ENCODE peak calls at places on chromosome 5, in nine cellular contexts. One of them, this sample, is unnamed.

GRCh38 chr5:132473019-132473531 is 17.5 kb downstream of the IRF1 start:
- DNase-seq in colonic mucosa: no peak
- DNase-seq in ELR: no peak
- DNase-seq in stomach: peak
- DNase-seq in activated CD4-positive, alpha-beta T cell treated with anti-CD3 and anti-CD28 coated beads, Interleukin-2, amount 10 ng/mL, durations not matched to agents 7 days and 5 days: peak
- DNase-seq in SK-MEL-5: no peak
- DNase-seq in effector CD4-positive, alpha-beta T cell: peak
- DNase-seq in NCI-H748 treated with DMSO at 0.1 percent for 48 hours: no peak
- DNase-seq in coronary artery: no peak
- DNase-seq in this sample: no peak

GRCh38 chr5:27702339-27702820 is 664.0 kb upstream of the CDH9 start:
- DNase-seq in colonic mucosa: no peak
- DNase-seq in ELR: peak
- DNase-seq in stomach: no peak
- DNase-seq in activated CD4-positive, alpha-beta T cell treated with anti-CD3 and anti-CD28 coated beads, Interleukin-2, amount 10 ng/mL, durations not matched to agents 7 days and 5 days: no peak
- DNase-seq in SK-MEL-5: no peak
- DNase-seq in effector CD4-positive, alpha-beta T cell: no peak
- DNase-seq in NCI-H748 treated with DMSO at 0.1 percent for 48 hours: peak
- DNase-seq in coronary artery: no peak
- DNase-seq in this sample: peak

GRCh38 chr5:53543401-53543800 is 17.0 kb upstream of the NDUFS4 start:
- DNase-seq in colonic mucosa: no peak
- DNase-seq in ELR: peak
- DNase-seq in stomach: no peak
- DNase-seq in activated CD4-positive, alpha-beta T cell treated with anti-CD3 and anti-CD28 coated beads, Interleukin-2, amount 10 ng/mL, durations not matched to agents 7 days and 5 days: no peak
- DNase-seq in SK-MEL-5: no peak
- DNase-seq in effector CD4-positive, alpha-beta T cell: no peak
- DNase-seq in NCI-H748 treated with DMSO at 0.1 percent for 48 hours: no peak
- DNase-seq in coronary artery: no peak
- DNase-seq in this sample: no peak

GRCh38 chr5:63820557-63820956 is 141.7 kb downstream of the HTR1A start:
- DNase-seq in colonic mucosa: no peak
- DNase-seq in ELR: no peak
- DNase-seq in stomach: no peak
- DNase-seq in activated CD4-positive, alpha-beta T cell treated with anti-CD3 and anti-CD28 coated beads, Interleukin-2, amount 10 ng/mL, durations not matched to agents 7 days and 5 days: no peak
- DNase-seq in SK-MEL-5: no peak
- DNase-seq in effector CD4-positive, alpha-beta T cell: no peak
- DNase-seq in NCI-H748 treated with DMSO at 0.1 percent for 48 hours: peak
- DNase-seq in coronary artery: no peak
- DNase-seq in this sample: no peak

GRCh38 chr5:40736103-40736875 is 19.5 kb downstream of the TTC33 start:
- DNase-seq in colonic mucosa: no peak
- DNase-seq in ELR: peak
- DNase-seq in stomach: no peak
- DNase-seq in activated CD4-positive, alpha-beta T cell treated with anti-CD3 and anti-CD28 coated beads, Interleukin-2, amount 10 ng/mL, durations not matched to agents 7 days and 5 days: peak
- DNase-seq in SK-MEL-5: peak
- DNase-seq in effector CD4-positive, alpha-beta T cell: no peak
- DNase-seq in NCI-H748 treated with DMSO at 0.1 percent for 48 hours: peak
- DNase-seq in coronary artery: no peak
- DNase-seq in this sample: peak

GRCh38 chr5:135557034-135557838 is 21.5 kb upstream of the NEUROG1 start:
- DNase-seq in colonic mucosa: no peak
- DNase-seq in ELR: no peak
- DNase-seq in stomach: no peak
- DNase-seq in activated CD4-positive, alpha-beta T cell treated with anti-CD3 and anti-CD28 coated beads, Interleukin-2, amount 10 ng/mL, durations not matched to agents 7 days and 5 days: no peak
- DNase-seq in SK-MEL-5: no peak
- DNase-seq in effector CD4-positive, alpha-beta T cell: no peak
- DNase-seq in NCI-H748 treated with DMSO at 0.1 percent for 48 hours: no peak
- DNase-seq in coronary artery: no peak
- DNase-seq in this sample: no peak

GRCh38 chr5:172267943-172268342 is 15.6 kb downstream of the UBTD2 start:
- DNase-seq in colonic mucosa: no peak
- DNase-seq in ELR: no peak
- DNase-seq in stomach: no peak
- DNase-seq in activated CD4-positive, alpha-beta T cell treated with anti-CD3 and anti-CD28 coated beads, Interleukin-2, amount 10 ng/mL, durations not matched to agents 7 days and 5 days: no peak
- DNase-seq in SK-MEL-5: no peak
- DNase-seq in effector CD4-positive, alpha-beta T cell: no peak
- DNase-seq in NCI-H748 treated with DMSO at 0.1 percent for 48 hours: no peak
- DNase-seq in coronary artery: no peak
- DNase-seq in this sample: no peak

GRCh38 chr5:58666141-58666540 is 83.3 kb downstream of the RAB3C start:
- DNase-seq in colonic mucosa: no peak
- DNase-seq in ELR: no peak
- DNase-seq in stomach: no peak
- DNase-seq in activated CD4-positive, alpha-beta T cell treated with anti-CD3 and anti-CD28 coated beads, Interleukin-2, amount 10 ng/mL, durations not matched to agents 7 days and 5 days: no peak
- DNase-seq in SK-MEL-5: no peak
- DNase-seq in effector CD4-positive, alpha-beta T cell: no peak
- DNase-seq in NCI-H748 treated with DMSO at 0.1 percent for 48 hours: no peak
- DNase-seq in coronary artery: no peak
- DNase-seq in this sample: no peak

GRCh38 chr5:112757468-112758208 is 20.0 kb downstream of the APC start:
- DNase-seq in colonic mucosa: no peak
- DNase-seq in ELR: peak
- DNase-seq in stomach: no peak
- DNase-seq in activated CD4-positive, alpha-beta T cell treated with anti-CD3 and anti-CD28 coated beads, Interleukin-2, amount 10 ng/mL, durations not matched to agents 7 days and 5 days: peak
- DNase-seq in SK-MEL-5: peak
- DNase-seq in effector CD4-positive, alpha-beta T cell: no peak
- DNase-seq in NCI-H748 treated with DMSO at 0.1 percent for 48 hours: peak
- DNase-seq in coronary artery: no peak
- DNase-seq in this sample: peak

GRCh38 chr5:59042683-59043082 is 459.8 kb downstream of the RAB3C start:
- DNase-seq in colonic mucosa: no peak
- DNase-seq in ELR: peak
- DNase-seq in stomach: peak
- DNase-seq in activated CD4-positive, alpha-beta T cell treated with anti-CD3 and anti-CD28 coated beads, Interleukin-2, amount 10 ng/mL, durations not matched to agents 7 days and 5 days: no peak
- DNase-seq in SK-MEL-5: no peak
- DNase-seq in effector CD4-positive, alpha-beta T cell: no peak
- DNase-seq in NCI-H748 treated with DMSO at 0.1 percent for 48 hours: no peak
- DNase-seq in coronary artery: no peak
- DNase-seq in this sample: peak

GRCh38 chr5:133839721-133840120 is 128.7 kb downstream of the C5orf15 start:
- DNase-seq in colonic mucosa: no peak
- DNase-seq in ELR: no peak
- DNase-seq in stomach: no peak
- DNase-seq in activated CD4-positive, alpha-beta T cell treated with anti-CD3 and anti-CD28 coated beads, Interleukin-2, amount 10 ng/mL, durations not matched to agents 7 days and 5 days: no peak
- DNase-seq in SK-MEL-5: no peak
- DNase-seq in effector CD4-positive, alpha-beta T cell: no peak
- DNase-seq in NCI-H748 treated with DMSO at 0.1 percent for 48 hours: no peak
- DNase-seq in coronary artery: peak
- DNase-seq in this sample: no peak

GRCh38 chr5:56525117-56525516 is 290.2 kb upstream of the MAP3K1 start:
- DNase-seq in colonic mucosa: no peak
- DNase-seq in ELR: peak
- DNase-seq in stomach: peak
- DNase-seq in activated CD4-positive, alpha-beta T cell treated with anti-CD3 and anti-CD28 coated beads, Interleukin-2, amount 10 ng/mL, durations not matched to agents 7 days and 5 days: no peak
- DNase-seq in SK-MEL-5: no peak
- DNase-seq in effector CD4-positive, alpha-beta T cell: no peak
- DNase-seq in NCI-H748 treated with DMSO at 0.1 percent for 48 hours: no peak
- DNase-seq in coronary artery: no peak
- DNase-seq in this sample: no peak

GRCh38 chr5:139775872-139776271 is 19.7 kb upstream of the PSD2 start:
- DNase-seq in colonic mucosa: no peak
- DNase-seq in ELR: no peak
- DNase-seq in stomach: no peak
- DNase-seq in activated CD4-positive, alpha-beta T cell treated with anti-CD3 and anti-CD28 coated beads, Interleukin-2, amount 10 ng/mL, durations not matched to agents 7 days and 5 days: no peak
- DNase-seq in SK-MEL-5: no peak
- DNase-seq in effector CD4-positive, alpha-beta T cell: no peak
- DNase-seq in NCI-H748 treated with DMSO at 0.1 percent for 48 hours: no peak
- DNase-seq in coronary artery: no peak
- DNase-seq in this sample: no peak

This sample was measured in SW480.